ENCODE peak calls at places on chromosomes 16 and 17, in five cellular contexts. C is lung; O is CD4-positive, alpha-beta T cell; L is progenitor cell of endocrine pancreas; R is fibroblast of mammary gland. B is an unnamed sample.

GRCh38 chr16:2980227-2981176 is at the start of gene PKMYT1:
- DNase-seq in L (peak), O (peak), C (peak), R (peak), B (peak)

GRCh38 chr17:63589646-63590045 is 11.0 kb upstream of the TACO1 start:
- DNase-seq in C (no peak), L (no peak), O (no peak), R (no peak), B (no peak)

GRCh38 chr17:41917957-41918391 is 777 bp downstream of the ACLY start:
- DNase-seq in L (peak), C (peak), O (peak), R (peak), B (no peak)

GRCh38 chr17:40124279-40125141 is 2.7 kb downstream of the MSL1 start:
- DNase-seq in O (no peak), R (no peak), C (no peak), L (no peak), B (no peak)

GRCh38 chr16:2966803-2967184 is 2.4 kb upstream of the PAQR4 start:
- DNase-seq in L (no peak), O (no peak), R (no peak), C (no peak), B (no peak)

GRCh38 chr17:29368926-29369325 is 21.2 kb upstream of the TAOK1 start:
- DNase-seq in L (no peak), R (no peak), C (peak), O (no peak), B (no peak)

GRCh38 chr16:2365895-2366294 is 25.4 kb upstream of the ABCA3 start:
- DNase-seq in R (peak), L (no peak), O (no peak), C (no peak), B (no peak)

GRCh38 chr17:21119247-21119944 is 7.4 kb upstream of the DHRS7B start:
- DNase-seq in O (peak), L (peak), R (peak), C (peak), B (peak)

GRCh38 chr17:39551879-39552278 is 55.8 kb downstream of the NEUROD2 start:
- DNase-seq in L (no peak), C (no peak), R (peak), O (no peak), B (no peak)

GRCh38 chr17:51085150-51085805 is 35.4 kb downstream of the SPAG9 start:
- DNase-seq in R (no peak), C (no peak), L (no peak), O (no peak), B (no peak)

GRCh38 chr17:38917259-38917658 is 8.2 kb upstream of the LASP1NB start:
- DNase-seq in R (no peak), O (no peak), L (no peak), C (no peak), B (no peak)

GRCh38 chr16:12545292-12545610 is 258.4 kb downstream of the CPPED1 start:
- DNase-seq in O (no peak), L (no peak), C (no peak), R (no peak), B (no peak)

GRCh38 chr16:29849505-29849904 is 13.5 kb downstream of the CDIPT start:
- DNase-seq in O (no peak), L (no peak), C (no peak), R (no peak), B (no peak)

GRCh38 chr17:71631483-71631882 is 489.3 kb upstream of the SOX9 start:
- DNase-seq in O (no peak), C (no peak), L (no peak), R (peak), B (no peak)

GRCh38 chr16:569445-570254 is at the start of gene PIGQ:
- DNase-seq in L (peak), R (peak), O (peak), C (peak), B (peak)

GRCh38 chr16:87391324-87391949 is 699 bp upstream of the MAP1LC3B start:
- DNase-seq in R (peak), L (peak), O (no peak), C (peak), B (no peak)

GRCh38 chr16:85687651-85688471 is 893 bp downstream of the GINS2 start:
- DNase-seq in C (no peak), O (no peak), L (no peak), R (no peak), B (no peak)

GRCh38 chr16:75946058-75946457 is 219.8 kb upstream of the CPHXL start:
- DNase-seq in O (no peak), L (no peak), R (no peak), C (no peak), B (no peak)

GRCh38 chr17:55450232-55450631 is 28.6 kb upstream of the MMD start:
- DNase-seq in O (no peak), R (no peak), L (no peak), C (no peak), B (no peak)

GRCh38 chr17:5236871-5237540 is 2.3 kb upstream of the SCIMP start:
- DNase-seq in L (no peak), C (no peak), R (no peak), O (no peak), B (no peak)

GRCh38 chr17:80650751-80651173 is 106.1 kb downstream of the RPTOR start:
- DNase-seq in O (no peak), C (no peak), R (no peak), L (no peak), B (peak)

GRCh38 chr17:80649200-80649644 is 104.6 kb downstream of the RPTOR start:
- DNase-seq in R (peak), C (no peak), O (no peak), L (no peak), B (no peak)

GRCh38 chr17:80650339-80650672 is 105.7 kb downstream of the RPTOR start:
- DNase-seq in C (no peak), O (no peak), R (no peak), L (no peak), B (no peak)

GRCh38 chr17:80647746-80648145 is 103.1 kb downstream of the RPTOR start:
- DNase-seq in R (peak), L (no peak), C (no peak), O (no peak), B (no peak)

GRCh38 chr17:80649672-80650338 is 105.2 kb downstream of the RPTOR start:
- DNase-seq in C (peak), L (no peak), R (peak), O (peak), B (no peak)
- TF ChIP-seq CTCF in C (no peak), L (peak), R (peak), O (no peak), B (peak)

GRCh38 chr16:84502581-84502980 is 1.9 kb downstream of the MEAK7 start:
- DNase-seq in R (peak), O (no peak), C (no peak), L (no peak), B (no peak)

GRCh38 chr16:84503751-84504395 is 586 bp downstream of the MEAK7 start:
- DNase-seq in C (no peak), L (no peak), R (peak), O (no peak), B (no peak)

GRCh38 chr16:84502075-84502474 is 2.4 kb downstream of the MEAK7 start:
- DNase-seq in R (no peak), L (no peak), C (no peak), O (no peak), B (no peak)

GRCh38 chr16:84505249-84506156 is 1.0 kb upstream of the MEAK7 start:
- DNase-seq in L (no peak), R (no peak), C (no peak), O (no peak), B (no peak)

GRCh38 chr16:84504420-84505248 is at the start of gene MEAK7:
- DNase-seq in L (peak), C (peak), R (peak), O (peak), B (peak)
- TF ChIP-seq CTCF in L (no peak), C (peak), R (no peak), O (no peak), B (no peak)

GRCh38 chr16:84397090-84397489 is 28.8 kb downstream of the ATP2C2 start:
- DNase-seq in C (no peak), O (no peak), L (no peak), R (no peak), B (no peak)
- TF ChIP-seq CTCF in C (no peak), O (no peak), L (peak), R (peak), B (no peak)

DNA sequence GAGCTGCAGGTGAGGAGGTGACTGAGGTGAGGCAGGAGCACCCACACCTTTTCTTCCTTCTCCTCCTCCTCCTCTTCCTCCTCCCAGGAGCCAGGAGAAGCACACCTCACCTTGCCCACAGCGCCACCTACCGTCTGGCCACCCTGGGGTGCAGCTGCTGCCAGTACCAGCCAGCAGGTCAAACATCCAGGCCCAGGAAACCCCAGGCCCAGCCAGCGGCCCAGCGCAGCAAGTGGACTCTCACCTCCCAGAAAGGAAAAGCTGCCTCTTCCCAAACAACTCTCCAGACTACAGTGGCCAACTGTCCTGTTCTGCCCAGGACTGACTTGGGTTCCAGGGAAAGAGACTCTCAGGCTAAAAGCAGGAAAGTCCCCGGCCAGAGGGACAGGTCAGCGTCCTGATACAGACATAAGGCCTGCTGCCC is 22.7 kb downstream of the PEMT start:
- DNase-seq in L (peak), O (peak), C (peak), R (peak), B (peak)
- TF ChIP-seq CTCF in L (peak), O (no peak), C (peak), R (peak), B (peak)

DNA sequence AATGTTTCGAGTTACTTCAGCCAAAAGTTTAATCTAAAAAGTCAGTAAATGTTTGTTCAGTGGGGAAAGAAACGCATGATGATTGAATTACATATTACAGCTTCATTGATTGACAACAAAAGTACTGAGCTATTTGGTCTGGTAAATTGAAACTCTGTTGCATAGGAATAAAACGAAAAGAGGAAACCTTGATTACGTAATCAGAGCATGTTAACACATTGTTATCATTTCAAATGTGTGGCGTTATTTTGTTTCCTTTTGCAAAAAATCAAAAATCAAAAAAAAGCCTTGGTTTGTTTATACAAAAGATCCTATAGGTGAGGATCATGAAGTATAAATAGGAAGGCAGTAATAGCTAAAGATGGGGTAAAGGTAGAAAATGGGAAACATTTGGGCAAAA is 19.5 kb upstream of the CA10 start:
- DNase-seq in L (no peak), R (no peak), C (no peak), O (no peak), B (no peak)
- TF ChIP-seq CTCF in L (no peak), R (no peak), C (no peak), O (no peak), B (no peak)